ENCODE peak calls at places on chromosomes 5 and 9, in six cellular contexts. S is omental fat pad, L is Calu3, J is foreskin fibroblast, Q is heart left ventricle, V is neural crest cell. A is an unnamed sample.

GRCh38 chr9:132004323-132004722 is 75.3 kb downstream of the MED27 start:
- DNase-seq in S (no peak), L (no peak), J (no peak), Q (no peak), V (no peak), A (no peak)

GRCh38 chr9:79719989-79720388 is 148.2 kb downstream of the TLE4 start:
- DNase-seq in S (no peak), L (no peak), J (no peak), Q (no peak), V (no peak), A (no peak)

GRCh38 chr5:75203604-75204003 is 33.1 kb downstream of the ANKRD31 start:
- DNase-seq in S (no peak), L (no peak), J (no peak), Q (no peak), V (no peak), A (no peak)

GRCh38 chr5:32233696-32234447 is 59.8 kb upstream of the GOLPH3 start:
- DNase-seq in S (no peak), L (peak), J (peak), Q (no peak), V (no peak), A (peak)

GRCh38 chr5:99010294-99010693 is 81.5 kb upstream of the CHD1 start:
- DNase-seq in S (no peak), L (no peak), J (no peak), Q (no peak), V (no peak), A (no peak)

GRCh38 chr5:115542651-115543364 is 1.8 kb downstream of the FEM1C start:
- DNase-seq in S (no peak), L (no peak), J (no peak), Q (no peak), V (no peak), A (no peak)

GRCh38 chr5:120735076-120735475 is 271.0 kb downstream of the PRR16 start:
- DNase-seq in S (no peak), L (no peak), J (no peak), Q (no peak), V (no peak), A (no peak)

GRCh38 chr9:88514247-88514646 is 20.7 kb upstream of the NXNL2 start:
- DNase-seq in S (no peak), L (no peak), J (no peak), Q (no peak), V (no peak), A (no peak)

GRCh38 chr5:8864053-8864452 is 681.8 kb downstream of the SEMA5A start:
- DNase-seq in S (no peak), L (peak), J (peak), Q (no peak), V (no peak), A (peak)

GRCh38 chr9:20980713-20981481 is 50.5 kb downstream of the HACD4 start:
- DNase-seq in S (no peak), L (no peak), J (peak), Q (no peak), V (no peak), A (peak)

GRCh38 chr9:129702563-129702962 is 37.1 kb downstream of the PRRX2 start:
- DNase-seq in S (peak), L (no peak), J (peak), Q (no peak), V (no peak), A (peak)

GRCh38 chr9:71518045-71518888 is 250.0 kb downstream of the CEMIP2 start:
- DNase-seq in S (no peak), L (no peak), J (peak), Q (no peak), V (no peak), A (no peak)

GRCh38 chr9:130939405-130939941 is 426 bp upstream of the FIBCD1 start:
- DNase-seq in S (no peak), L (no peak), J (peak), Q (no peak), V (no peak), A (no peak)

GRCh38 chr5:177195307-177195952 is 61.9 kb downstream of the NSD1 start:
- DNase-seq in S (no peak), L (no peak), J (no peak), Q (no peak), V (no peak), A (no peak)

GRCh38 chr9:108953983-108954574 is 19.9 kb downstream of the ABITRAM start:
- DNase-seq in S (no peak), L (no peak), J (peak), Q (no peak), V (no peak), A (peak)

GRCh38 chr5:490116-491094 is 33.8 kb downstream of the SLC9A3 start:
- DNase-seq in S (no peak), L (no peak), J (no peak), Q (no peak), V (no peak), A (no peak)

GRCh38 chr5:141349917-141350619 is at the start of gene PCDHGB1:
- DNase-seq in S (no peak), L (no peak), J (peak), Q (peak), V (peak), A (peak)

GRCh38 chr5:158967566-158967965 is 132.2 kb downstream of the EBF1 start:
- DNase-seq in S (no peak), L (no peak), J (peak), Q (no peak), V (no peak), A (peak)

GRCh38 chr9:38390851-38391250 is 1.7 kb upstream of the ALDH1B1 start:
- DNase-seq in S (no peak), L (no peak), J (no peak), Q (no peak), V (no peak), A (no peak)

GRCh38 chr5:157665467-157666085 is 5.8 kb upstream of the C5orf52 start:
- DNase-seq in S (no peak), L (peak), J (peak), Q (no peak), V (no peak), A (peak)

GRCh38 chr5:54148062-54148461 is 162.3 kb downstream of the ARL15 start:
- DNase-seq in S (no peak), L (no peak), J (peak), Q (no peak), V (no peak), A (peak)
- TF ChIP-seq CTCF in S (no peak), L (no peak), J (peak), Q (no peak), V (no peak), A (peak)

GRCh38 chr9:97849980-97850379 is 3.0 kb upstream of the FOXE1 start:
- DNase-seq in S (no peak), L (no peak), J (no peak), Q (no peak), V (no peak), A (no peak)

GRCh38 chr9:97846347-97846746 is 6.7 kb upstream of the FOXE1 start:
- DNase-seq in S (no peak), L (no peak), J (no peak), Q (no peak), V (no peak), A (no peak)

GRCh38 chr9:97847474-97848236 is 5.4 kb upstream of the FOXE1 start:
- DNase-seq in S (no peak), L (no peak), J (no peak), Q (no peak), V (no peak), A (no peak)

GRCh38 chr9:97848582-97849237 is 4.3 kb upstream of the FOXE1 start:
- DNase-seq in S (no peak), L (no peak), J (no peak), Q (no peak), V (no peak), A (no peak)

DNA sequence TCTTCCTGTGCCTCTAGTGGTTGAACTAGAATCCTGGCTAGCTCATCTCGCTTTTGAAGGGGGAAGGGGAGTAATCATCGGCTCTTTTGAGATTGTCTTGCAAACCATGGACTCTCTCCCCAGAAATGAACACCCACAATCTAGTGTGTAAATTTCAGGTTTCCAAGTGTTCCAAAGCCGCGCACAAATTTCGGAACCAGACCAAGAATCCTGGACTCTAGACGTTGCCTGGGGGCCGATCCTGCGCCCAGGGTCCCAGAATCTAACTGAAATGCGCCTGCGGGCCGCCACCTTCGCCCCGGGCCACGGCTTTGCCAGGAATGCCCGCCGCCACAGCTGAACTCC is 4.8 kb upstream of the FOXE1 start:
- DNase-seq in S (no peak), L (no peak), J (no peak), Q (no peak), V (no peak), A (no peak)
- TF ChIP-seq CTCF in S (no peak), L (no peak), J (peak), Q (no peak), V (peak), A (peak)

GRCh38 chr9:114389612-114390368 is 2.0 kb upstream of the AKNA start:
- DNase-seq in S (no peak), L (no peak), J (no peak), Q (no peak), V (no peak), A (no peak)
- TF ChIP-seq CTCF in S (no peak), L (no peak), J (no peak), Q (no peak), V (no peak), A (peak)

DNA sequence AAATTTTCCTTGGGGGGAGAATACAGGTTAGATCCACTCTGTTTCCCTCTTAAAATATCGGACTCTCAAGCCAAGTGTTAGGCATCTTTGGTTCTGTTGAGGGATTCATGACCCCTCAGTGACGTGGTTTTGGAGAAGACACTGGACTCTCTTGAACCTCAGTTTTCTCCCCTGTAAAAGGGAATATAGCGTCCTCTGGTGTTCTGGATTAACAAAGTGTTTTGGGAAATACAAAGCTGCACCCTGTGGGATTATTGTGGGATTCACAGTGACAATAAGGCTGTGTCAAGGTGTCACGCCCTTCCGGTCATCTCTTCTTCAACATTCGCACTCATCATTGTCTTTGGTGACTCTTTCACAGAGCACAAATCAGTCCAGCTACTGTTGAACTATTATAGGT is 139.0 kb downstream of the IRX1 start:
- DNase-seq in S (no peak), L (no peak), J (no peak), Q (no peak), V (no peak), A (no peak)
- TF ChIP-seq CTCF in S (no peak), L (no peak), J (no peak), Q (no peak), V (no peak), A (no peak)

GRCh38 chr5:150153957-150154617 is 1.6 kb downstream of the PDGFRB start:
- DNase-seq in S (no peak), L (no peak), J (peak), Q (no peak), V (no peak), A (peak)
- TF ChIP-seq CTCF in S (no peak), L (no peak), J (no peak), Q (no peak), V (no peak), A (no peak)

GRCh38 chr9:107044872-107045271 is 181.9 kb downstream of the ZNF462 start:
- DNase-seq in S (no peak), L (peak), J (no peak), Q (no peak), V (no peak), A (no peak)
- TF ChIP-seq CTCF in S (no peak), L (no peak), J (no peak), Q (no peak), V (peak), A (peak)

DNA sequence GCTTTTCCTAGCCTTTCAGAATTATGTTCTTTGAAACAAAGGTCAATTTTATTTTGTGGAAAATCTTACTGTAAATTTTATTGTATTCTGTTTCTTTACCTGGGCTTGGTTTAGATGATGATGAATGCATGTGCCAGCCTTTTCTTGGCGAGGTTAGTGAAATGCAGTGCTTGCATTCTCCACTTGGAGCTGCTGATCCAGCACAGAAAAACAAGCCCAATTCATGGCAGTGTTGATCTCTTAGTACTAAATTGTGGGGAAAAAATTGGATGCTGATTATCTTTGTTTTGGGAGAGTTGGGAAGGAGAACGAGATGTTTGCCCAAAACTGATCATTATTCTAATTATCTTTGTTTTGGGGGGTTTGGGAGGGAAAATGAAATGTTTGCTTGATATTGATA is 3.7 kb downstream of the HABP4 start:
- DNase-seq in S (no peak), L (no peak), J (peak), Q (no peak), V (no peak), A (peak)
- TF ChIP-seq CTCF in S (no peak), L (no peak), J (peak), Q (peak), V (peak), A (peak)

GRCh38 chr9:4630836-4631235 is 31.3 kb upstream of the PLPP6 start:
- DNase-seq in S (no peak), L (no peak), J (no peak), Q (no peak), V (no peak), A (no peak)
- TF ChIP-seq CTCF in S (no peak), L (no peak), J (no peak), Q (no peak), V (no peak), A (no peak)

GRCh38 chr5:151223447-151224264 is at the start of gene CCDC69:
- DNase-seq in S (no peak), L (peak), J (peak), Q (peak), V (peak), A (peak)
- TF ChIP-seq CTCF in S (no peak), L (no peak), J (no peak), Q (peak), V (peak), A (no peak)

A was measured in HFFc6.